ENCODE peak calls at places on chromosomes 3 and 15, in eight cellular contexts. B is HCT116; V is SJSA1; C is DND-41; W is colonic mucosa; E is fibroblast of lung; H is naive thymus-derived CD4-positive, alpha-beta T cell; P is endodermal cell. S is an unnamed sample.

GRCh38 chr3:131530843-131531242 is 28.1 kb upstream of the MRPL3 start:
- DNase-seq in P (no peak), H (no peak), W (no peak), V (no peak), C (no peak), B (no peak), E (no peak), S (no peak)

GRCh38 chr15:67185621-67186225 is 68.7 kb downstream of the AAGAB start:
- DNase-seq in C (no peak), E (no peak), W (no peak), B (no peak), H (no peak), P (no peak), V (no peak), S (no peak)

GRCh38 chr3:156812521-156813335 is 13.4 kb upstream of the LEKR1 start:
- DNase-seq in B (no peak), W (peak; percentile 32), P (no peak), E (peak; percentile 53), H (no peak), V (peak; percentile 48), C (no peak), S (no peak)

GRCh38 chr3:190083631-190084030 is 37.1 kb downstream of the P3H2 start:
- DNase-seq in H (no peak), P (no peak), E (no peak), W (no peak), V (peak; percentile 57), B (no peak), C (no peak), S (no peak)

GRCh38 chr3:13544293-13544831 is 4.6 kb upstream of the FBLN2 start:
- DNase-seq in W (no peak), E (peak; percentile 69), P (no peak), B (no peak), H (peak; percentile 62), V (peak; percentile 21), C (peak; percentile 96), S (peak; percentile 80)

GRCh38 chr3:197178998-197179397 is 119.4 kb downstream of the DLG1 start:
- DNase-seq in H (no peak), P (no peak), V (no peak), B (no peak), W (no peak), E (no peak), C (no peak), S (no peak)

GRCh38 chr15:73804421-73804820 is 51.3 kb upstream of the INSYN1 start:
- DNase-seq in V (no peak), W (no peak), E (no peak), C (no peak), H (no peak), P (no peak), B (no peak), S (no peak)

GRCh38 chr15:31153531-31153930 is 52.0 kb upstream of the TRPM1 start:
- DNase-seq in W (no peak), P (no peak), E (no peak), C (no peak), H (no peak), B (no peak), V (no peak), S (no peak)

GRCh38 chr3:81723732-81724313 is 37.6 kb downstream of the GBE1 start:
- DNase-seq in P (no peak), H (no peak), B (no peak), C (no peak), E (peak; percentile 48), W (no peak), V (peak; percentile 55), S (no peak)

GRCh38 chr3:158539414-158540014 is 31.5 kb upstream of the MLF1 start:
- DNase-seq in B (peak; percentile 42), P (peak; percentile 58), V (peak; percentile 36), E (peak; percentile 73), C (peak; percentile 49), H (peak; percentile 34), W (peak; percentile 47), S (peak; percentile 38)

GRCh38 chr3:114252954-114253353 is 15.6 kb upstream of the ZNF80 start:
- DNase-seq in H (no peak), W (no peak), P (no peak), E (no peak), V (no peak), B (no peak), C (no peak), S (no peak)

DNA sequence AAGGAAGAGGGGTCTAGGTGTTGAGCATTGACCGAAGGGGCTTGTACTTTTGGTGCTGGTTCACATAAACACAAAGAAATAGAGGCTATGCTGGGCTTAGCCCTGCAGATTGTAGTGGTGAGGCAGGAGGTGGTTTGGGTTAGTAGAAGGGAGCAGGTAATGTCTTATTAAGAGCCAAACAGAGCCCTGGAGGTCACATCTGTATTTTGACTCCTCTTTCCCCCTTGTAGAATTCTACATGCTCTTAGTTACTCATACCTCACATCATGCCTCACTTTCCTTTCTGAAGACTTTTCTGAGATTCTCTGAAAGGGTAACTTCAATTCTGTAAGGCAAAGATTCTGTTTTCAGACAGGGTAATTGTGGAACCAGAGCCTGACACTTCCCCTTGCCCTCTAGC is 16.1 kb upstream of the ZNF80 start:
- DNase-seq in H (no peak), C (no peak), W (no peak), E (no peak), P (no peak), V (no peak), B (no peak), S (no peak)
- H3K4me1 ChIP-seq in H (no peaks in the 10 kb centered on the region), C (no peaks in the 10 kb centered on the region), W (no peaks in the 10 kb centered on the region), E (no peaks in the 10 kb centered on the region), P (no peaks in the 10 kb centered on the region), V (no peaks in the 10 kb centered on the region), B (no peaks in the 10 kb centered on the region), S (peaks cover 4% of the 10 kb centered on the region)

DNA sequence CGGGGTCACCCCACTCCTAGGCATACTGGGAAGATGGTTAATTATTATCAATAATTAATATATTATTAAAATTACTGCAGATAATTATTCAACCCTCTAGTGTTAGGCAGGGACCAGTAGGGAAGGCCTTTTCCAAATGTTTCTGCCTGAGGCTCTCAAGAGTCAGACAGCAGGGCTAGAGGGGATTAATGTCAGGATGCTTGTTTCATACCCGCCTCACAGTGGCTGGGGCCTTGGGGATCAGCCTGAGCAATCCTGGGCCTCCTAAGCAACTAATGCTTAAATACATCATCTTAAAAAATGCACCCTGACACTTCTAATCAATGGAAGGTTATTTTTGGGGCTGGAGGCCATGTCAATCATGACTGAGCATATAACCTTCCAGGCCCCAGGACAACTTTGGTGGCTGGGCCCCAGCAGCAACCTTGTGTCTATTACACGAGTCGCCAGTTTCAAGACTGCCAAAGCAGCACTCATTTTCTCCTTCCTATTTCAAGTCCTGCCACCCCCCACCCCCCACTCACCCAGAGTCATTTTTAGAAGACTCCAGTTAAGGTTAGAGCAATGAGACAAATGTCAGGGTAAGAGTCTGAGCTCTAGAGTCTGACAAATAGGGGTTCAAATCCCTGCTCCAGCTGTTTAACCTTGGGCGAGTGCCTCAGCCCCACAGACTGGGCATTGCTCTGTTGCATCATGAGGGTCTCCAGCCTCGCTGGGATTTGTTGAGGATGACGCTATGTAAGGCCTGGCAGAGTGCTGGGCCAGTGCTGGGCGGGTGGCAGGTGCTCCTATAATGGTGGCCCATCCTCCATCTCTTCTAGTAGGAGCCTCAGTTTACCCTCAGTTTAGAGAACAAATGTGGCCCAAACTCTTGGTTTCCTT is 6.1 kb downstream of the AMOTL2 start:
- DNase-seq in C (no peak), P (peak; percentile 58), H (no peak), W (peak; percentile 14), B (no peak), V (peak; percentile 9), E (no peak), S (no peak)
- H3K4me1 ChIP-seq in C (peaks cover 29% of the 10 kb centered on the region), P (peaks cover 73% of the 10 kb centered on the region), H (peaks cover 21% of the 10 kb centered on the region), W (peaks cover 21% of the 10 kb centered on the region), B (peaks cover 48% of the 10 kb centered on the region), V (peaks cover 94% of the 10 kb centered on the region), E (peaks cover 77% of the 10 kb centered on the region), S (peaks cover 25% of the 10 kb centered on the region)

DNA sequence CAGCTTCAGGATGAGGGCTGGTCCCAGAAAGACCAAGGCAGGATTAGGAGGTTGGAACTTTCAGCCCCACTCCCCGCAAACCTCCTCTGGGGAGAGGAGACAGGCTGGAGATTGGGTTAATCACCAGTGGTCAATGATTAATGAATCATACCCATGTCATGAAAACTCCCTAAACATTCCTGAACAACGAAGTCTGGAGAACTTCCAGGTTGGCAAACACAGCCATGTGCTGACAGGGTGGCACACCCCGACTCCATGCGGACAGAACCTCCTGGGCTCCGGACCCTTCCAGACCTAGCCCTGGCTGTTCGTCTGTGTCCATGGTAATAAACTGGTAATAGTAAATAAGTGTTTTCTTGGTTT is 151.3 kb downstream of the TJP1 start:
- DNase-seq in B (no peak), W (peak; percentile 80), H (no peak), V (peak; percentile 87), P (no peak), E (peak; percentile 16), C (no peak), S (no peak)
- H3K4me1 ChIP-seq in B (peaks cover 6% of the 10 kb centered on the region), W (peaks cover 5% of the 10 kb centered on the region), H (no peaks in the 10 kb centered on the region), V (peaks cover 58% of the 10 kb centered on the region), P (peaks cover 7% of the 10 kb centered on the region), E (peaks cover 9% of the 10 kb centered on the region), C (no peaks in the 10 kb centered on the region), S (no peaks in the 10 kb centered on the region)

DNA sequence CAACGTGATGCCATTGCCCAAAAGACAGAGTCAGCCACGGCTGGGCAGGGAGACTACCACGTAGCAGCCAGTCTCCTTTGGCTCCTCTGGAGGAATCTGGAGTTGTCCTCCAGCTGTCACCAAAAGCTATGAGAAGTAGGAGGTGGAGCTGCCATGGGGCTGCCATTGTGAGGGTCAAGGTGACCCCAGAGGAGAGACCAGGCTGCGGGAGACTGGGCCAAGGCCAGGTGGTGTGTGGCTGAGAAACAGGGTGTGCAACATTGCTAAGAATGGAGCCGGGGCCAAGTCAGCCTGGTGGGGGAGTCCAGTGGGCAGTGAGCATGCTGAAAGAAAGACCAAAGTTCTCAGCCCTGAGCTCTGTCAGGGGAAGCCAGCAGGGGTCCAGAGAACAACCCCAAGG is 29.9 kb upstream of the MRPS22 start:
- DNase-seq in W (no peak), B (no peak), C (no peak), V (no peak), E (no peak), P (no peak), H (no peak), S (no peak)
- H3K4me1 ChIP-seq in W (no peaks in the 10 kb centered on the region), B (peaks cover 80% of the 10 kb centered on the region), C (no peaks in the 10 kb centered on the region), V (peaks cover 53% of the 10 kb centered on the region), E (peaks cover 19% of the 10 kb centered on the region), P (no peaks in the 10 kb centered on the region), H (no peaks in the 10 kb centered on the region), S (no peaks in the 10 kb centered on the region)

GRCh38 chr15:60389261-60390077 is 8.3 kb downstream of the ANXA2 start:
- DNase-seq in W (no peak), V (no peak), B (no peak), P (peak; percentile 31), H (peak; percentile 48), C (peak; percentile 46), E (no peak), S (peak; percentile 65)
- H3K4me1 ChIP-seq in W (peaks cover 8% of the 10 kb centered on the region), V (peaks cover 83% of the 10 kb centered on the region), B (peaks cover 62% of the 10 kb centered on the region), P (peaks cover 36% of the 10 kb centered on the region), H (peaks cover 3% of the 10 kb centered on the region), C (peaks cover 14% of the 10 kb centered on the region), E (peaks cover 37% of the 10 kb centered on the region), S (peaks cover 68% of the 10 kb centered on the region)

GRCh38 chr3:58035512-58035867 is 27.3 kb downstream of the FLNB start:
- DNase-seq in B (no peak), V (no peak), C (no peak), W (no peak), E (no peak), P (no peak), H (no peak), S (no peak)
- H3K4me1 ChIP-seq in B (peaks cover 30% of the 10 kb centered on the region), V (peaks cover 30% of the 10 kb centered on the region), C (peaks cover 74% of the 10 kb centered on the region), W (peaks cover 47% of the 10 kb centered on the region), E (peaks cover 2% of the 10 kb centered on the region), P (peaks cover 29% of the 10 kb centered on the region), H (peaks cover 15% of the 10 kb centered on the region), S (peaks cover 23% of the 10 kb centered on the region)

S was measured in CD4-positive, alpha-beta memory T cell.